ENCODE peak calls at places on chromosomes 2 and 18, in nine cellular contexts. M, Y, E, S, O, X, N, Z and V are unnamed samples.
A peak's percentile ranks its signal among the peaks of the same experiment; 100 is the strongest.

GRCh38 chr18:41906528-41907256 is 48.3 kb upstream of the PIK3C3 start:
- DNase-seq in E (no peak), S (no peak), O (no peak), Y (no peak), N (peak; percentile 21), Z (peak; percentile 18), X (no peak), M (peak; percentile 75), V (no peak)

GRCh38 chr2:231661422-231662027 is 46.8 kb upstream of the PTMA start:
- DNase-seq in S (no peak), Z (no peak), O (no peak), X (no peak), N (no peak), E (no peak), Y (no peak), M (no peak), V (no peak)

GRCh38 chr2:169891593-169892298 is 64.5 kb downstream of the UBR3 start:
- DNase-seq in M (no peak), X (no peak), Y (no peak), O (no peak), E (no peak), Z (peak; percentile 72), S (no peak), N (no peak), V (no peak)

GRCh38 chr2:190415794-190416729 is 7.9 kb downstream of the MFSD6 start:
- DNase-seq in Y (no peak), Z (no peak), O (no peak), S (no peak), E (no peak), X (no peak), N (no peak), M (no peak), V (no peak)

GRCh38 chr2:201538025-201538424 is 86.5 kb downstream of the STRADB start:
- DNase-seq in O (no peak), S (no peak), Z (no peak), X (no peak), N (no peak), M (no peak), Y (no peak), E (no peak), V (no peak)

GRCh38 chr2:49288902-49289680 is 134.8 kb upstream of the FSHR start:
- DNase-seq in E (no peak), X (no peak), M (peak; percentile 9), Y (no peak), O (no peak), Z (no peak), N (no peak), S (no peak), V (no peak)

GRCh38 chr2:73262108-73262651 is 22.1 kb downstream of the FBXO41 start:
- DNase-seq in N (no peak), O (no peak), Z (no peak), E (no peak), M (no peak), X (no peak), S (no peak), Y (no peak), V (no peak)

GRCh38 chr2:38075436-38076249 is at the start of gene CYP1B1:
- DNase-seq in S (peak; percentile 44), Y (no peak), N (no peak), X (peak; percentile 75), Z (no peak), O (peak; percentile 79), M (no peak), E (peak; percentile 52), V (no peak)

GRCh38 chr2:55153564-55154315 is 78.4 kb downstream of the CLHC1 start:
- DNase-seq in M (no peak), O (no peak), X (no peak), S (no peak), N (no peak), Z (no peak), Y (no peak), E (no peak), V (peak; percentile 28)

GRCh38 chr2:127103243-127104165 is 3.5 kb downstream of the BIN1 start:
- DNase-seq in S (no peak), N (no peak), Z (no peak), M (no peak), E (peak; percentile 30), X (peak; percentile 61), Y (no peak), O (no peak), V (no peak)

DNA sequence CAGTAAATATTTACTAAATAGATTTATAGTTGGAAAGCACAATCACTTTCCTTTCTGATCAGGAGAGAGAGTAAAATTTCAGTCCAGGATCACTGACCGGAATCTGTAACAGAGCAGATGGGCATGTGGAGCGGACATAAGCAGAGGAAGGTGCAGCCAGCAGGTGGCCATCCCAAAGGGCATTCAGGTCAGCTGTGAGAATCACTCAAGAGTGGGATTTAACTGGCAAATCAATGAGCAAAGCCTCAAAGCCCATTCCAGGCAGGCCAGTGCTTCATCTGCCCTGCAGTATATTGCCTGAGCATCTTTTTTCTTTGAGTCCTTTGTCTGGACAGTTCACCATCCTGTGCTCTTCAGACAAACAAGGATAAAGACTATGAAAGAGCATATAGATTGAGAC is 166.4 kb upstream of the SLC14A2 start:
- DNase-seq in X (no peak), Y (peak; percentile 28), Z (no peak), S (no peak), O (no peak), N (no peak), E (no peak), M (no peak), V (no peak)
- H3K27ac ChIP-seq in X (peak overlapping the region; percentile 54), Y (no peak overlapping the region), Z (no peak overlapping the region), S (peak overlapping the region; percentile 49), O (peak overlapping the region; percentile 84), N (no peak overlapping the region), E (peak overlapping the region; percentile 83), M (no peak overlapping the region), V (peak overlapping the region; percentile 73)

GRCh38 chr2:20185176-20186022 is 39.5 kb downstream of the SDC1 start:
- DNase-seq in E (no peak), M (no peak), Z (peak; percentile 48), O (peak; percentile 80), S (no peak), N (no peak), Y (no peak), X (no peak), V (no peak)
- TF ChIP-seq CTCF in E (no peak), M (no peak), Z (no peak), O (no peak), S (no peak), N (no peak), Y (no peak), X (no peak), V (no peak)

DNA sequence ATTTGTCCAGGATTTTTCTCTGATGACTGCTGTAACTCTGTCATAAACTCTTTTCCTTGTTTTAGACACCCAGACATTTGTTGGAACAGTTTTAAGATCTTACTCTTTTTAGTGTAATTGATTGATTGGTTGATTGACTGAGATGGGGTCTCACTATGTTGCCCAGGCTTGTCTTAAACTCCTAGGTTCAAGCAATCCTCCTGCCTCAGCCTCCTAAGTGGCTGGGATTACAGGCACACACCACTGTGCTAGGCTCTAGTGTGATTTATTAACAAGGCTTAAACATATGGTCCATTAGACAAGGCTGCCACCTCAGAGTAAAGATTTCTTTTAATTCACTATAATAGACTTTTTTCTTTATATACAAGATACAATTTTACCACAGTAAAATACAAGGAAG is 2.0 kb downstream of the PAIP2B start:
- DNase-seq in Y (no peak), Z (no peak), N (no peak), M (no peak), E (no peak), O (no peak), S (no peak), X (no peak), V (no peak)
- H3K4me3 ChIP-seq in Y (peak overlapping the region; percentile 93), Z (no peak overlapping the region), N (no peak overlapping the region), M (no peak overlapping the region), E (no peak overlapping the region), O (no peak overlapping the region), S (peak overlapping the region; percentile 83), X (no peak overlapping the region), V (no peak overlapping the region)

DNA sequence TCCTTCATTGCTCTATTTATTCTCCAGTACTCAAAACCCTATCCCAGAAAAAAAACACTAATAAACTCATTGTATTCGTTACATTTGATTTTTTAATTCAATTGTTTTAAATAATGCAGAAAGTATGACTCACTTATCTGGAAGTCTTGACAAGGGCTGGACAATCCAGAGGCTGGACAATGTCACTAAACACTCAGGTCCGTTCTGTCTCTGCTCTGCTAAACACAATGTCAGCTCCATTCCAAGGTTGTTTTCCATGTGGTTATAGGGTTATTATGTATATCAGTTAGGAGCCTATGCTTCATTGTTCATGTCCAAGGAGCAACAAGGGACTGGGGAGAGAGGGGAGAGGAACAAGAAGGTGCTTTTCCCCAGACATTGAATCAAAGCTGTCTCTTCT is 125.5 kb downstream of the IRS1 start:
- DNase-seq in N (no peak), S (peak; percentile 47), M (no peak), X (no peak), E (no peak), O (no peak), Y (no peak), Z (no peak), V (no peak)
- H3K27ac ChIP-seq in N (no peak overlapping the region), S (peak overlapping the region; percentile 31), M (no peak overlapping the region), X (no peak overlapping the region), E (no peak overlapping the region), O (no peak overlapping the region), Y (no peak overlapping the region), Z (no peak overlapping the region), V (peak overlapping the region; percentile 76)

DNA sequence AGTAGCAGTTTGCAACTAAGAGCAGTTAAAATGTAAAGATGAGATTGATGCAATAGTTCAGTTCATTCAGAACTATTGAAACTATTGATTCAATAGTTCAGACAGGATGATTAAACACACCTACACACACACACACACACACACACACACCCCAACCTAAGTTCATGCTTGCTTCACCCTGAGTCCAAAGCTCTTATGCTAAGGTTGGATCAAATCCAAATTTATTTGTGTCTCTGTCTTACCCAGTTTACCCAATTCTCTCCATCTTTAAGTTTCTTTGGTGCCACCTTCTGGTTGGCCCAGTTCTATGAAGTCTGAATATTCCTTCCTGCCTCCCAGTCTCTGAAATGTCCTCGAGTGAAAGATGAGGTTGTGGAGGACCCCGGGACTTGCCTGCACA is 5.1 kb downstream of the SERPINB8 start:
- DNase-seq in X (no peak), Y (no peak), Z (peak; percentile 11), E (no peak), N (no peak), O (no peak), S (no peak), M (no peak), V (no peak)
- TF ChIP-seq CTCF in X (no peak), Y (no peak), Z (peak; percentile 37), E (no peak), N (peak; percentile 42), O (no peak), S (no peak), M (peak; percentile 44), V (no peak)